ENCODE peak calls at places on chromosomes 13 and 19, in five cellular contexts. N is foreskin fibroblast, I is progenitor cell of endocrine pancreas, Z is endothelial cell, M is BJ. L is an unnamed sample.

GRCh38 chr13:27968316-27969072 is 621 bp downstream of the CDX2 start:
- DNase-seq in N (no peak), I (no peak), Z (no peak), M (no peak), L (peak)

GRCh38 chr13:52615817-52616216 is 26.4 kb upstream of the HNRNPA1L2 start:
- DNase-seq in N (no peak), I (no peak), Z (no peak), M (no peak), L (no peak)

GRCh38 chr19:14072535-14073231 is at the start of gene MISP3:
- DNase-seq in N (no peak), I (no peak), Z (no peak), M (no peak), L (no peak)

GRCh38 chr19:18319591-18320135 is 3.2 kb downstream of the LSM4 start:
- DNase-seq in N (no peak), I (no peak), Z (no peak), M (no peak), L (no peak)

GRCh38 chr19:14146789-14147216 is 10.4 kb upstream of the ASF1B start:
- DNase-seq in N (peak), I (no peak), Z (no peak), M (peak), L (no peak)

GRCh38 chr13:42524487-42525034 is 49.4 kb upstream of the TNFSF11 start:
- DNase-seq in N (no peak), I (no peak), Z (no peak), M (no peak), L (no peak)

GRCh38 chr13:110521946-110522345 is 39.6 kb downstream of the RAB20 start:
- DNase-seq in N (no peak), I (no peak), Z (no peak), M (no peak), L (no peak)

GRCh38 chr19:36059180-36059910 is 4.6 kb downstream of the WDR62 start:
- DNase-seq in N (no peak), I (no peak), Z (no peak), M (no peak), L (no peak)

GRCh38 chr13:113599396-113599795 is 14.8 kb downstream of the TFDP1 start:
- DNase-seq in N (no peak), I (no peak), Z (no peak), M (no peak), L (no peak)

DNA sequence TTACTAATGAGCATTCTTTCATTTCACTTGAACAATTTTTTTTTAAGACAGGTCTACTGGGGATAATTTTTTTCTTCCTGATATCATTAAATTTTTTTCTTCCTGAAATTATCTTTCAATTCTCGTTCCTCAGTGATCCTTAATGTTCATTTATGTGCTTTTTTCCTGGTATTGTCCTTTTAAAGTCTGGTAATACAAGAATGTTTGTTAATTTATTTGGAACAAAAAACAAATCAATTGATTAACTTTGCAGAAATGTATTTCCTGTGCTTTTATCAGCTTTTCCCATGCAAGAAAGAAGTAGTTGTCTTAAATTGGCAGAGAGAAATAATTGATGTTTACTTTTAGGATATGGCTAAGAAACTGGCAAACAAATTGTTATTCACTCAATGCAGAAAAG is 945.4 kb upstream of the MIR17HG start:
- DNase-seq in N (no peak), I (no peak), Z (no peak), M (no peak), L (no peak)
- TF ChIP-seq CTCF in N (no peak), I (no peak), Z (no peak), M (no peak), L (no peak)

GRCh38 chr19:1540353-1540925 is 16.6 kb downstream of the PLK5 start:
- DNase-seq in N (no peak), I (no peak), Z (no peak), M (no peak), L (no peak)
- TF ChIP-seq CTCF in N (no peak), I (no peak), Z (no peak), M (no peak), L (no peak)

GRCh38 chr19:6340493-6341201 is 7.2 kb upstream of the ACER1 start:
- DNase-seq in N (no peak), I (no peak), Z (no peak), M (no peak), L (no peak)
- TF ChIP-seq CTCF in N (no peak), I (peak), Z (no peak), M (no peak), L (no peak)

GRCh38 chr13:29266261-29266660 is 329.2 kb downstream of the SLC7A1 start:
- DNase-seq in N (no peak), I (no peak), Z (no peak), M (no peak), L (no peak)
- TF ChIP-seq CTCF in N (no peak), I (no peak), Z (no peak), M (no peak), L (no peak)

L was measured in type B pancreatic cell.